ENCODE peak calls at places on chromosome 4, in eight cellular contexts. I is osteocyte; B is activated naive CD4-positive, alpha-beta T cell treated with anti-CD3 and anti-CD28 coated beads for 36 hours; D is anterior cingulate cortex; W is HEK293T; X is activated T-cell treated with anti-CD3 and anti-CD28 coated beads for 1 hour; C is stimulated activated CD4-positive, alpha-beta T cell treated with anti-CD3 and anti-CD28 coated beads, Interleukin-4, amount 100 ng/mL, for 48 hours; P is A549. E is an unnamed sample.
A peak's percentile ranks its signal among the peaks of the same experiment; 100 is the strongest.

GRCh38 chr4:1593038-1593417 is 91.1 kb downstream of the FAM53A start:
- DNase-seq in I (no peak), B (no peak), D (no peak), W (no peak), X (no peak), C (no peak), P (no peak), E (no peak)

GRCh38 chr4:165905405-165906027 is 32.5 kb downstream of the TLL1 start:
- DNase-seq in I (no peak), B (no peak), D (no peak), W (no peak), X (no peak), C (no peak), P (peak; percentile 6), E (no peak)

GRCh38 chr4:106034751-106035150 is 139.5 kb downstream of the NPNT start:
- DNase-seq in I (no peak), B (no peak), D (no peak), W (no peak), X (no peak), C (no peak), P (no peak), E (no peak)

GRCh38 chr4:155952546-155952945 is 1.1 kb downstream of the CTSO start:
- DNase-seq in I (no peak), B (no peak), D (no peak), W (no peak), X (no peak), C (no peak), P (no peak), E (no peak)

GRCh38 chr4:14862881-14863280 is 139.4 kb upstream of the CPEB2 start:
- DNase-seq in I (no peak), B (no peak), D (peak; percentile 9), W (no peak), X (no peak), C (no peak), P (no peak), E (no peak)

GRCh38 chr4:81131066-81131465 is 84.0 kb downstream of the PRKG2 start:
- DNase-seq in I (no peak), B (no peak), D (no peak), W (no peak), X (no peak), C (no peak), P (no peak), E (no peak)

GRCh38 chr4:59987289-59987688 is 1212.8 kb upstream of the ADGRL3 start:
- DNase-seq in I (no peak), B (no peak), D (no peak), W (peak; percentile 6), X (no peak), C (no peak), P (no peak), E (no peak)

GRCh38 chr4:162699629-162700028 is 467.1 kb downstream of the NAF1 start:
- DNase-seq in I (no peak), B (no peak), D (no peak), W (no peak), X (no peak), C (no peak), P (no peak), E (no peak)

GRCh38 chr4:80447493-80447892 is 112.0 kb downstream of the CFAP299 start:
- DNase-seq in I (no peak), B (no peak), D (no peak), W (no peak), X (no peak), C (no peak), P (no peak), E (no peak)

E was measured in vagina.